ENCODE peak calls at places on chromosomes 12 and 14, in seven cellular contexts. D is heart left ventricle; J is stimulated activated CD8-positive, alpha-beta memory T cell treated with anti-CD3 and anti-CD28 coated beads, Interleukin-4, amount 100 ng/mL, for 1 hour; Z is WERI-Rb-1; E is anterior cingulate cortex; A is stimulated activated CD4-positive, alpha-beta T cell treated with anti-CD3 and anti-CD28 coated beads, Interleukin-15, amount 100 ng/mL, for 1 hour; C is omental fat pad. N is an unnamed sample.

GRCh38 chr12:55909513-55909884 is 18.2 kb downstream of the PYM1 start:
- DNase-seq in D (no peak), A (no peak), Z (no peak), C (no peak), J (no peak), E (no peak), N (no peak)

GRCh38 chr14:95679148-95679547 is 7.1 kb upstream of the TCL1B start:
- DNase-seq in A (no peak), C (no peak), E (no peak), D (no peak), J (no peak), Z (no peak), N (no peak)

GRCh38 chr12:3580071-3580749 is 89.2 kb downstream of the PRMT8 start:
- DNase-seq in E (no peak), A (no peak), D (no peak), J (no peak), Z (no peak), C (no peak), N (no peak)

GRCh38 chr12:103965255-103965589 is 450 bp upstream of the TDG start:
- DNase-seq in D (no peak), E (no peak), Z (no peak), C (no peak), A (no peak), J (no peak), N (no peak)

GRCh38 chr12:119594399-119594730 is 791 bp downstream of the TMEM233 start:
- DNase-seq in Z (no peak), J (no peak), C (no peak), D (no peak), A (no peak), E (no peak), N (no peak)

GRCh38 chr12:92859650-92860386 is 69.3 kb downstream of the EEA1 start:
- DNase-seq in D (no peak), A (no peak), J (no peak), Z (no peak), C (no peak), E (no peak), N (no peak)

GRCh38 chr12:30652034-30652696 is 43.5 kb downstream of the IPO8 start:
- DNase-seq in C (no peak), A (no peak), J (no peak), Z (no peak), E (no peak), D (no peak), N (no peak)

GRCh38 chr12:52771088-52771487 is 6.1 kb downstream of the KRT76 start:
- DNase-seq in D (no peak), A (no peak), E (no peak), Z (no peak), J (no peak), C (no peak), N (no peak)

GRCh38 chr12:87720967-87721366 is 308.2 kb downstream of the C12orf50 start:
- DNase-seq in D (no peak), E (no peak), C (no peak), J (no peak), A (no peak), Z (no peak), N (no peak)

GRCh38 chr12:67797316-67797741 is 148.8 kb downstream of the DYRK2 start:
- DNase-seq in D (peak), J (no peak), C (no peak), Z (no peak), A (no peak), E (no peak), N (no peak)

GRCh38 chr14:55884819-55885218 is 233.4 kb upstream of the PELI2 start:
- DNase-seq in E (no peak), Z (no peak), D (no peak), C (no peak), A (no peak), J (no peak), N (no peak)

GRCh38 chr12:45975506-45975905 is 14.9 kb downstream of the SCAF11 start:
- DNase-seq in J (no peak), Z (no peak), C (no peak), A (no peak), E (no peak), D (no peak), N (no peak)

GRCh38 chr12:25830456-25830855 is 128.0 kb upstream of the RASSF8 start:
- DNase-seq in D (no peak), E (no peak), Z (no peak), C (no peak), A (no peak), J (no peak), N (no peak)

GRCh38 chr14:85573406-85573805 is 43.5 kb downstream of the FLRT2 start:
- DNase-seq in E (no peak), Z (no peak), A (no peak), D (no peak), C (no peak), J (no peak), N (no peak)

GRCh38 chr12:53071591-53072551 is 7.3 kb downstream of the SPRYD3 start:
- DNase-seq in E (no peak), J (no peak), A (no peak), C (no peak), Z (peak), D (peak), N (no peak)

GRCh38 chr12:122836027-122836921 is 1.0 kb downstream of the HIP1R start:
- DNase-seq in D (no peak), A (no peak), Z (no peak), J (no peak), E (no peak), C (no peak), N (no peak)

GRCh38 chr14:96616168-96616681 is 114.0 kb downstream of the PAPOLA start:
- DNase-seq in D (no peak), J (no peak), A (no peak), Z (no peak), C (no peak), E (no peak), N (no peak)

GRCh38 chr14:75306917-75307699 is 28.5 kb downstream of the FOS start:
- DNase-seq in D (no peak), J (no peak), A (no peak), Z (peak), C (no peak), E (peak), N (no peak)